ENCODE peak calls at places on chromosomes 6 and 20, in four cellular contexts. One of them, this sample, is unnamed.

GRCh38 chr6:43796910-43797890 is 27.2 kb downstream of the VEGFA start:
- DNase-seq in natural killer cell treated with Interleukin-12 subunit alpha and Interleukin-12 subunit beta and Interleukin-15 and Interleukin-18, amount 100 ng/mL, for 72 hours: no peak
- DNase-seq in stimulated activated naive CD4-positive, alpha-beta T cell: no peak
- DNase-seq in SJCRH30: no peak
- DNase-seq in this sample: no peak

GRCh38 chr6:37061157-37061804 is 55.8 kb downstream of the FGD2 start:
- DNase-seq in stimulated activated naive CD4-positive, alpha-beta T cell: no peak
- DNase-seq in SJCRH30: no peak
- DNase-seq in natural killer cell treated with Interleukin-12 subunit alpha and Interleukin-12 subunit beta and Interleukin-15 and Interleukin-18, amount 100 ng/mL, for 72 hours: peak
- DNase-seq in this sample: no peak

GRCh38 chr6:15319677-15320076 is 73.8 kb downstream of the JARID2 start:
- DNase-seq in SJCRH30: no peak
- DNase-seq in natural killer cell treated with Interleukin-12 subunit alpha and Interleukin-12 subunit beta and Interleukin-15 and Interleukin-18, amount 100 ng/mL, for 72 hours: no peak
- DNase-seq in stimulated activated naive CD4-positive, alpha-beta T cell: no peak
- DNase-seq in this sample: no peak

GRCh38 chr6:11161031-11161966 is 49.8 kb upstream of the ERVFRD-1 start:
- DNase-seq in natural killer cell treated with Interleukin-12 subunit alpha and Interleukin-12 subunit beta and Interleukin-15 and Interleukin-18, amount 100 ng/mL, for 72 hours: no peak
- DNase-seq in stimulated activated naive CD4-positive, alpha-beta T cell: no peak
- DNase-seq in SJCRH30: no peak
- DNase-seq in this sample: no peak

GRCh38 chr20:10178727-10179313 is 39.8 kb upstream of the SNAP25 start:
- DNase-seq in natural killer cell treated with Interleukin-12 subunit alpha and Interleukin-12 subunit beta and Interleukin-15 and Interleukin-18, amount 100 ng/mL, for 72 hours: no peak
- DNase-seq in SJCRH30: no peak
- DNase-seq in stimulated activated naive CD4-positive, alpha-beta T cell: no peak
- DNase-seq in this sample: no peak

GRCh38 chr6:33886673-33887144 is 82.9 kb upstream of the MLN start:
- DNase-seq in natural killer cell treated with Interleukin-12 subunit alpha and Interleukin-12 subunit beta and Interleukin-15 and Interleukin-18, amount 100 ng/mL, for 72 hours: no peak
- DNase-seq in stimulated activated naive CD4-positive, alpha-beta T cell: no peak
- DNase-seq in SJCRH30: no peak
- DNase-seq in this sample: peak

GRCh38 chr6:161188547-161189465 is 85.1 kb downstream of the AGPAT4 start:
- DNase-seq in natural killer cell treated with Interleukin-12 subunit alpha and Interleukin-12 subunit beta and Interleukin-15 and Interleukin-18, amount 100 ng/mL, for 72 hours: no peak
- DNase-seq in stimulated activated naive CD4-positive, alpha-beta T cell: no peak
- DNase-seq in SJCRH30: no peak
- DNase-seq in this sample: no peak

GRCh38 chr20:46468508-46468907 is 44.9 kb downstream of the ZNF334 start:
- DNase-seq in natural killer cell treated with Interleukin-12 subunit alpha and Interleukin-12 subunit beta and Interleukin-15 and Interleukin-18, amount 100 ng/mL, for 72 hours: no peak
- DNase-seq in stimulated activated naive CD4-positive, alpha-beta T cell: no peak
- DNase-seq in SJCRH30: no peak
- DNase-seq in this sample: no peak

GRCh38 chr6:143333081-143333480 is 117.4 kb downstream of the ADAT2 start:
- DNase-seq in stimulated activated naive CD4-positive, alpha-beta T cell: no peak
- DNase-seq in SJCRH30: no peak
- DNase-seq in natural killer cell treated with Interleukin-12 subunit alpha and Interleukin-12 subunit beta and Interleukin-15 and Interleukin-18, amount 100 ng/mL, for 72 hours: no peak
- DNase-seq in this sample: no peak

GRCh38 chr6:95978230-95978629 is 37.5 kb upstream of the FUT9 start:
- DNase-seq in natural killer cell treated with Interleukin-12 subunit alpha and Interleukin-12 subunit beta and Interleukin-15 and Interleukin-18, amount 100 ng/mL, for 72 hours: no peak
- DNase-seq in stimulated activated naive CD4-positive, alpha-beta T cell: no peak
- DNase-seq in SJCRH30: no peak
- DNase-seq in this sample: no peak

GRCh38 chr20:40986774-40987173 is 41.8 kb upstream of the TOP1 start:
- DNase-seq in stimulated activated naive CD4-positive, alpha-beta T cell: no peak
- DNase-seq in natural killer cell treated with Interleukin-12 subunit alpha and Interleukin-12 subunit beta and Interleukin-15 and Interleukin-18, amount 100 ng/mL, for 72 hours: no peak
- DNase-seq in SJCRH30: no peak
- DNase-seq in this sample: no peak

GRCh38 chr6:13666194-13667105 is 45.2 kb downstream of the RANBP9 start:
- DNase-seq in SJCRH30: no peak
- DNase-seq in natural killer cell treated with Interleukin-12 subunit alpha and Interleukin-12 subunit beta and Interleukin-15 and Interleukin-18, amount 100 ng/mL, for 72 hours: no peak
- DNase-seq in stimulated activated naive CD4-positive, alpha-beta T cell: no peak
- DNase-seq in this sample: no peak

GRCh38 chr20:58065508-58066361 is 162.7 kb downstream of the ANKRD60 start:
- DNase-seq in natural killer cell treated with Interleukin-12 subunit alpha and Interleukin-12 subunit beta and Interleukin-15 and Interleukin-18, amount 100 ng/mL, for 72 hours: no peak
- DNase-seq in stimulated activated naive CD4-positive, alpha-beta T cell: no peak
- DNase-seq in SJCRH30: no peak
- DNase-seq in this sample: no peak

GRCh38 chr6:41208439-41209106 is 7.6 kb upstream of the TREML2 start:
- DNase-seq in natural killer cell treated with Interleukin-12 subunit alpha and Interleukin-12 subunit beta and Interleukin-15 and Interleukin-18, amount 100 ng/mL, for 72 hours: no peak
- DNase-seq in SJCRH30: no peak
- DNase-seq in stimulated activated naive CD4-positive, alpha-beta T cell: no peak
- DNase-seq in this sample: no peak

GRCh38 chr6:46502486-46503119 is 11.4 kb upstream of the RCAN2 start:
- DNase-seq in stimulated activated naive CD4-positive, alpha-beta T cell: no peak
- DNase-seq in natural killer cell treated with Interleukin-12 subunit alpha and Interleukin-12 subunit beta and Interleukin-15 and Interleukin-18, amount 100 ng/mL, for 72 hours: no peak
- DNase-seq in SJCRH30: no peak
- DNase-seq in this sample: no peak

GRCh38 chr20:57126481-57127092 is 139.9 kb downstream of the BMP7 start:
- DNase-seq in natural killer cell treated with Interleukin-12 subunit alpha and Interleukin-12 subunit beta and Interleukin-15 and Interleukin-18, amount 100 ng/mL, for 72 hours: no peak
- DNase-seq in SJCRH30: no peak
- DNase-seq in stimulated activated naive CD4-positive, alpha-beta T cell: no peak
- DNase-seq in this sample: no peak

GRCh38 chr6:68087399-68088133 is 547.5 kb upstream of the ADGRB3 start:
- DNase-seq in SJCRH30: no peak
- DNase-seq in stimulated activated naive CD4-positive, alpha-beta T cell: no peak
- DNase-seq in natural killer cell treated with Interleukin-12 subunit alpha and Interleukin-12 subunit beta and Interleukin-15 and Interleukin-18, amount 100 ng/mL, for 72 hours: no peak
- DNase-seq in this sample: no peak

GRCh38 chr20:19723834-19724430 is 34.1 kb upstream of the RIN2 start:
- DNase-seq in natural killer cell treated with Interleukin-12 subunit alpha and Interleukin-12 subunit beta and Interleukin-15 and Interleukin-18, amount 100 ng/mL, for 72 hours: no peak
- DNase-seq in SJCRH30: no peak
- DNase-seq in stimulated activated naive CD4-positive, alpha-beta T cell: no peak
- DNase-seq in this sample: no peak

GRCh38 chr6:17004269-17004668 is 97.6 kb upstream of the STMND1 start:
- DNase-seq in stimulated activated naive CD4-positive, alpha-beta T cell: no peak
- DNase-seq in natural killer cell treated with Interleukin-12 subunit alpha and Interleukin-12 subunit beta and Interleukin-15 and Interleukin-18, amount 100 ng/mL, for 72 hours: no peak
- DNase-seq in SJCRH30: no peak
- DNase-seq in this sample: no peak

GRCh38 chr6:136526196-136526930 is 23.9 kb downstream of the MAP7 start:
- DNase-seq in natural killer cell treated with Interleukin-12 subunit alpha and Interleukin-12 subunit beta and Interleukin-15 and Interleukin-18, amount 100 ng/mL, for 72 hours: no peak
- DNase-seq in stimulated activated naive CD4-positive, alpha-beta T cell: peak
- DNase-seq in SJCRH30: no peak
- DNase-seq in this sample: no peak

GRCh38 chr6:113211185-113211584 is 646.0 kb upstream of the MARCKS start:
- DNase-seq in SJCRH30: no peak
- DNase-seq in stimulated activated naive CD4-positive, alpha-beta T cell: no peak
- DNase-seq in natural killer cell treated with Interleukin-12 subunit alpha and Interleukin-12 subunit beta and Interleukin-15 and Interleukin-18, amount 100 ng/mL, for 72 hours: no peak
- DNase-seq in this sample: no peak

GRCh38 chr6:84052204-84052882 is 18.8 kb downstream of the MRAP2 start:
- DNase-seq in stimulated activated naive CD4-positive, alpha-beta T cell: no peak
- DNase-seq in SJCRH30: peak
- DNase-seq in natural killer cell treated with Interleukin-12 subunit alpha and Interleukin-12 subunit beta and Interleukin-15 and Interleukin-18, amount 100 ng/mL, for 72 hours: no peak
- DNase-seq in this sample: no peak

GRCh38 chr6:73586416-73586974 is 65.7 kb upstream of the EEF1A1 start:
- DNase-seq in SJCRH30: no peak
- DNase-seq in natural killer cell treated with Interleukin-12 subunit alpha and Interleukin-12 subunit beta and Interleukin-15 and Interleukin-18, amount 100 ng/mL, for 72 hours: no peak
- DNase-seq in stimulated activated naive CD4-positive, alpha-beta T cell: no peak
- DNase-seq in this sample: no peak

GRCh38 chr20:7980332-7981046 is 39.1 kb downstream of the TMX4 start:
- DNase-seq in SJCRH30: no peak
- DNase-seq in natural killer cell treated with Interleukin-12 subunit alpha and Interleukin-12 subunit beta and Interleukin-15 and Interleukin-18, amount 100 ng/mL, for 72 hours: no peak
- DNase-seq in stimulated activated naive CD4-positive, alpha-beta T cell: no peak
- DNase-seq in this sample: no peak

GRCh38 chr6:106417572-106418147 is 57.1 kb downstream of the CRYBG1 start:
- DNase-seq in stimulated activated naive CD4-positive, alpha-beta T cell: no peak
- DNase-seq in SJCRH30: no peak
- DNase-seq in natural killer cell treated with Interleukin-12 subunit alpha and Interleukin-12 subunit beta and Interleukin-15 and Interleukin-18, amount 100 ng/mL, for 72 hours: no peak
- DNase-seq in this sample: no peak

GRCh38 chr6:84447651-84448050 is 220.2 kb upstream of the CEP162 start:
- DNase-seq in stimulated activated naive CD4-positive, alpha-beta T cell: no peak
- DNase-seq in natural killer cell treated with Interleukin-12 subunit alpha and Interleukin-12 subunit beta and Interleukin-15 and Interleukin-18, amount 100 ng/mL, for 72 hours: no peak
- DNase-seq in SJCRH30: no peak
- DNase-seq in this sample: no peak

GRCh38 chr6:108068618-108069017 is 5.9 kb downstream of the OSTM1 start:
- DNase-seq in natural killer cell treated with Interleukin-12 subunit alpha and Interleukin-12 subunit beta and Interleukin-15 and Interleukin-18, amount 100 ng/mL, for 72 hours: no peak
- DNase-seq in SJCRH30: no peak
- DNase-seq in stimulated activated naive CD4-positive, alpha-beta T cell: peak
- DNase-seq in this sample: no peak

GRCh38 chr6:167148997-167149396 is 8.8 kb downstream of the GPR31 start:
- DNase-seq in stimulated activated naive CD4-positive, alpha-beta T cell: no peak
- DNase-seq in natural killer cell treated with Interleukin-12 subunit alpha and Interleukin-12 subunit beta and Interleukin-15 and Interleukin-18, amount 100 ng/mL, for 72 hours: no peak
- DNase-seq in SJCRH30: no peak
- DNase-seq in this sample: no peak